ENCODE peak calls at places on chromosome 15, in five cellular contexts. K is GM12864, Y is thyroid gland, D is lung, F is thoracic aorta. W is an unnamed sample.

GRCh38 chr15:57962887-57963286 is 102.6 kb downstream of the ALDH1A2 start:
- DNase-seq in K (no peak), Y (no peak), D (no peak), F (no peak), W (no peak)

GRCh38 chr15:65067645-65068416 is at the start of gene RASL12:
- DNase-seq in F (no peak), D (no peak), Y (no peak), K (no peak), W (no peak)

GRCh38 chr15:68316061-68316804 is 38.7 kb downstream of the FEM1B start:
- DNase-seq in F (no peak), K (no peak), Y (peak), D (no peak), W (no peak)

GRCh38 chr15:68330911-68331310 is 53.4 kb downstream of the FEM1B start:
- DNase-seq in F (no peak), K (no peak), D (no peak), Y (peak), W (no peak)

GRCh38 chr15:65086680-65087111 is 10.2 kb downstream of the KBTBD13 start:
- DNase-seq in D (no peak), Y (no peak), K (no peak), F (no peak), W (peak)

GRCh38 chr15:70669966-70670658 is 93.2 kb downstream of the UACA start:
- DNase-seq in F (no peak), K (no peak), D (no peak), Y (peak), W (no peak)

GRCh38 chr15:23663232-23663631 is 15.6 kb upstream of the MAGEL2 start:
- DNase-seq in K (no peak), F (no peak), Y (no peak), D (no peak), W (no peak)

GRCh38 chr15:39367591-39367990 is 213.3 kb upstream of the THBS1 start:
- DNase-seq in Y (no peak), D (no peak), F (no peak), K (no peak), W (no peak)

GRCh38 chr15:31392761-31393401 is 66.2 kb downstream of the KLF13 start:
- DNase-seq in Y (peak), F (no peak), K (no peak), D (no peak), W (no peak)

GRCh38 chr15:39966521-39966920 is 32.6 kb downstream of the EIF2AK4 start:
- DNase-seq in F (no peak), K (no peak), Y (no peak), D (no peak), W (no peak)

GRCh38 chr15:67303490-67304363 is 49.1 kb downstream of the IQCH start:
- DNase-seq in D (no peak), K (peak), F (no peak), Y (peak), W (no peak)

GRCh38 chr15:84929795-84930371 is 45.4 kb downstream of the SLC28A1 start:
- DNase-seq in Y (no peak), F (no peak), K (no peak), D (no peak), W (no peak)

GRCh38 chr15:66785637-66786036 is 83.6 kb downstream of the SMAD6 start:
- DNase-seq in D (no peak), Y (no peak), F (no peak), K (no peak), W (no peak)

GRCh38 chr15:91445701-91446100 is 345.6 kb downstream of the SV2B start:
- DNase-seq in K (no peak), Y (no peak), F (no peak), D (no peak), W (no peak)

GRCh38 chr15:66995257-66995656 is 70.1 kb upstream of the SMAD3 start:
- DNase-seq in Y (no peak), K (no peak), F (no peak), D (no peak), W (no peak)

GRCh38 chr15:74995779-74996765 is 709 bp downstream of the SCAMP5 start:
- DNase-seq in Y (peak), F (no peak), K (no peak), D (no peak), W (no peak)

GRCh38 chr15:78811825-78812183 is 540 bp upstream of the ADAMTS7 start:
- DNase-seq in F (no peak), K (no peak), D (no peak), Y (peak), W (no peak)
- TF ChIP-seq CTCF in F (no peak), K (no peak), D (no peak), Y (no peak), W (peak)

GRCh38 chr15:80992436-80992835 is 2.8 kb upstream of the MESD start:
- DNase-seq in D (no peak), K (no peak), Y (no peak), F (no peak), W (no peak)

GRCh38 chr15:80989110-80989517 is 505 bp downstream of the MESD start:
- DNase-seq in F (no peak), Y (peak), D (no peak), K (no peak), W (no peak)

GRCh38 chr15:80989518-80990478 is at the start of gene MESD:
- DNase-seq in K (peak), F (peak), D (peak), Y (peak), W (peak)

GRCh38 chr15:80990955-80991354 is 1.3 kb upstream of the MESD start:
- DNase-seq in F (no peak), Y (no peak), D (no peak), K (no peak), W (no peak)

DNA sequence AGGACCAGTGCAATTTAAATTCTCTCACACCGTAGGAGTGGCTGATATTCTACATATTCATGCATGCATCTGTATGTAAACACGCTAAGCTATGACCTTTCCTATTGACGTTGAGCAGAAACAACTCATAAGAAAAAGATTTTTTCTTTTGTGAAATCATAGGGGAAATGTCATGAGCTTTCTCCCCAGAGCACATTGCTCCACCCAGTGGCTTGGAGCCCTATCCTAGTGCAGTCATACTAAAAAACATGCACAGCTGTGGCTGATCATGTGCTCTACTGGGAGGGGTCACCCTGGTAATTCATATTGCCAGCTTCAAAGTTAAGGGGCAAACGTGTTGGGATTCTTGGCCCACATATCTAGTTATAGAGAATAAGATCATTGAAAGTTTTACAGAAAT is 1.8 kb upstream of the MESD start:
- DNase-seq in F (no peak), Y (no peak), D (peak), K (no peak), W (no peak)
- TF ChIP-seq CTCF in F (no peak), Y (no peak), D (no peak), K (no peak), W (no peak)

DNA sequence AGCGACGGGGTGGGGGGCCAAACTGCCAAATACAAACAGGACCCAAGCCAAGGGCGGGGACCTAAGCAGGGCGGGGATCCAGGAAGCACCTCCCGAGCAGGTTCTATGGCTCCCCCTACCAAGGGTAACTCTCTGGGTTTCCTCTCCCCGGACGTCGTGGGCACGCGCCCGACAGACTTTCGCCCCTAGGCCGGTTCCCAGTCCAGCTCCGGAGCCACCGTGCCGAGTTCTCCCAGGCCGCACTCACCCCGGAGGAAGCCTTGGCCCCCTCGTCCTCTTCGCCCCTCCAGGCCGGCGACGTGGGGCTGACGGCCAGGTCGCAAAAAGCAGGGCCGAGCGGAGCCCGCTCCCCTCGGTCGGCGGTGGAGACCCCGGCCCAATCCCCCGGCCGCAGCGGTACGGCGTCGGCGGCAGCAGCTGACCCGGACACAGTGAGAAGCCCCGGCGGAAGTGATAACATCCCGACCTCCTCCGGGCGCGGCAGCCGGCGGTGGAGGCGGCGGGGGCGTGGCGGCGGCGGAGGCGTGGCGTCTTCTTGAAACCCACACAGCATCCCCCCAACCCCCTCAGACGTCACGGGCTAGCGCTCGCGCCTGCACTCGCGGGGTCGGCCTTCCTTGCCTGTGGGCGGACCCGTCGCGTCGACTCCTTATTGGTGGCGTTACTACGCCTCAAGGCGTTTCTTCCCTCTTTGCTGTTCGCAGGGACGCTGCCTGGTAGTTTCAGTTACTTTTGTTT is at the start of gene BNIP2:
- DNase-seq in D (peak), Y (peak), F (peak), K (peak), W (peak)
- TF ChIP-seq CTCF in D (no peak), Y (no peak), F (no peak), K (peak), W (peak)

DNA sequence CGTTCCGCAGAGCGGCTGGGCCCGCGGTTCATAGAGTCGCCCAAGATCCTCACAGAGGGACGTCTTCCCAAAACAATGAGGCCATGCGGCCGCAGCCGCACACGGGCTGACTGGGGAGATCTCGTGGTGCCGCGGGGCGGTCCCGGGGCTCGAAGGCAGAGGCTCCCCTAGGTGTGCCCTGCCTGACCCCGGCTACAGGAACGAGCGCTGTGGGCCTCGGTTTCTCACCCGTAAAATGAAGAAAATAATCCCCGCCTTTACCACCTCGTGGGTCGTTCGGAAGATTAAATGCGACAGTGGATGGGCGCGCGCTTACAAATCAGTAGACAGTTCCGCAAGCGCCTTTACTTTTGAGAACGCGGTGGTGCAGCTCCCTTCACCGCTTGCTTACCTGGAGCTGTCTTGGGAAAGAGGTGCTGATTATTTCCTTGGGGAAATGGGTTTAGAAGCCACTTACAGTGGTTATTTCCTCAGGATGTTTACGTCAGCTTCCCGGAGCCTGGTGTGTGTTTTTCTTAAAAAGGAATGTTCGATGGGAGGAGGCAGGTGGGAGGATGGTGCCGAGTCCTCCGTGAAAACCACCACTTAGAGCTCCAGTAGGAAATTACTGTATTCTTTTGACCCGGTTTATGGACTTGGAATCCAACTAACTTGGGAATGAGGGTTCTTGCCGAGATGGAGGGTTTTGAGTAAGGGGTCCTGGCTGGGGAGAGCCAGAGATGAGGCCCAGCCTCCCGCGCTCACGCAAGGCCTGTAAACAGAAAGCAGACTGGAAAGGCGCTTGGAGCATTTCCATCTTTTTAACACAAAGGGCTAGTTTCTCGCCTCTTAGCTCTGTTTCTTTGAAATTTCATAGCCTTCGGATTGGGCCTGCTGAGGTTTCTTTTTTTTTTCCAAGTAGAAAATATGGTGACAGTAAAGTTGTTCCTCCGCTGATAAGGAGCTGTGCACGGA is 2.0 kb upstream of the MEX3B start:
- DNase-seq in F (no peak), Y (no peak), D (no peak), K (no peak), W (peak)
- TF ChIP-seq CTCF in F (no peak), Y (no peak), D (no peak), K (no peak), W (peak)

GRCh38 chr15:43483306-43484128 is 9.4 kb downstream of the TP53BP1 start:
- DNase-seq in D (no peak), F (no peak), K (no peak), Y (no peak), W (no peak)
- TF ChIP-seq CTCF in D (no peak), F (no peak), K (peak), Y (no peak), W (peak)

W was measured in chondrocyte.